ENCODE peak calls at places on chromosomes 6 and 20, in five cellular contexts. One of them, this sample, is unnamed.

GRCh38 chr6:31920803-31921202 is 6.7 kb upstream of the C2 start:
- DNase-seq in GM06990: no peak
- DNase-seq in HFF-Myc: no peak
- DNase-seq in HTR-8/SVneo: no peak
- DNase-seq in fibroblast of mammary gland: no peak
- DNase-seq in this sample: no peak

GRCh38 chr6:133128191-133128590 is 113.0 kb upstream of the EYA4 start:
- DNase-seq in GM06990: no peak
- DNase-seq in HFF-Myc: no peak
- DNase-seq in HTR-8/SVneo: no peak
- DNase-seq in fibroblast of mammary gland: peak
- DNase-seq in this sample: no peak

GRCh38 chr20:9054176-9054575 is 14.7 kb upstream of the PLCB4 start:
- DNase-seq in GM06990: no peak
- DNase-seq in HFF-Myc: no peak
- DNase-seq in HTR-8/SVneo: no peak
- DNase-seq in fibroblast of mammary gland: peak
- DNase-seq in this sample: no peak

GRCh38 chr6:39059496-39060310 is 11.1 kb downstream of the GLP1R start:
- DNase-seq in GM06990: no peak
- DNase-seq in HFF-Myc: no peak
- DNase-seq in HTR-8/SVneo: no peak
- DNase-seq in fibroblast of mammary gland: peak
- DNase-seq in this sample: no peak

GRCh38 chr6:98292812-98293211 is 541.6 kb upstream of the POU3F2 start:
- DNase-seq in GM06990: no peak
- DNase-seq in HFF-Myc: no peak
- DNase-seq in HTR-8/SVneo: no peak
- DNase-seq in fibroblast of mammary gland: no peak
- DNase-seq in this sample: no peak

GRCh38 chr20:3409417-3409816 is 1.9 kb upstream of the DNAAF9 start:
- DNase-seq in GM06990: no peak
- DNase-seq in HFF-Myc: no peak
- DNase-seq in HTR-8/SVneo: no peak
- DNase-seq in fibroblast of mammary gland: no peak
- DNase-seq in this sample: no peak

GRCh38 chr20:25247100-25247665 is 702 bp upstream of the PYGB start:
- DNase-seq in GM06990: no peak
- DNase-seq in HFF-Myc: no peak
- DNase-seq in HTR-8/SVneo: peak
- DNase-seq in fibroblast of mammary gland: peak
- DNase-seq in this sample: no peak

GRCh38 chr20:38084425-38084951 is 50.9 kb downstream of the RPRD1B start:
- DNase-seq in GM06990: no peak
- DNase-seq in HFF-Myc: peak
- DNase-seq in HTR-8/SVneo: peak
- DNase-seq in fibroblast of mammary gland: no peak
- DNase-seq in this sample: no peak

GRCh38 chr20:47043076-47043475 is 148.4 kb downstream of the EYA2 start:
- DNase-seq in GM06990: no peak
- DNase-seq in HFF-Myc: no peak
- DNase-seq in HTR-8/SVneo: no peak
- DNase-seq in fibroblast of mammary gland: no peak
- DNase-seq in this sample: no peak

GRCh38 chr6:96499781-96500180 is 21.8 kb upstream of the UFL1 start:
- DNase-seq in GM06990: no peak
- DNase-seq in HFF-Myc: no peak
- DNase-seq in HTR-8/SVneo: no peak
- DNase-seq in fibroblast of mammary gland: no peak
- DNase-seq in this sample: peak

GRCh38 chr20:63060057-63060991 is 53.6 kb upstream of the BHLHE23 start:
- DNase-seq in GM06990: no peak
- DNase-seq in HFF-Myc: no peak
- DNase-seq in HTR-8/SVneo: peak
- DNase-seq in fibroblast of mammary gland: peak
- DNase-seq in this sample: no peak

GRCh38 chr6:166619912-166620311 is 7.1 kb downstream of the RPS6KA2 start:
- DNase-seq in GM06990: no peak
- DNase-seq in HFF-Myc: peak
- DNase-seq in HTR-8/SVneo: peak
- DNase-seq in fibroblast of mammary gland: peak
- DNase-seq in this sample: no peak

GRCh38 chr20:13552061-13552460 is 86.7 kb downstream of the TASP1 start:
- DNase-seq in GM06990: no peak
- DNase-seq in HFF-Myc: no peak
- DNase-seq in HTR-8/SVneo: no peak
- DNase-seq in fibroblast of mammary gland: peak
- DNase-seq in this sample: no peak

GRCh38 chr6:84426002-84426705 is 198.7 kb upstream of the CEP162 start:
- DNase-seq in GM06990: no peak
- DNase-seq in HFF-Myc: no peak
- DNase-seq in HTR-8/SVneo: no peak
- DNase-seq in fibroblast of mammary gland: no peak
- DNase-seq in this sample: no peak

GRCh38 chr6:154938245-154938583 is 56.9 kb upstream of the TIAM2 start:
- DNase-seq in GM06990: no peak
- DNase-seq in HFF-Myc: no peak
- DNase-seq in HTR-8/SVneo: no peak
- DNase-seq in fibroblast of mammary gland: no peak
- DNase-seq in this sample: no peak

GRCh38 chr6:80197474-80197873 is 91.0 kb downstream of the BCKDHB start:
- DNase-seq in GM06990: no peak
- DNase-seq in HFF-Myc: peak
- DNase-seq in HTR-8/SVneo: no peak
- DNase-seq in fibroblast of mammary gland: peak
- DNase-seq in this sample: no peak

GRCh38 chr6:13695217-13695616 is 16.4 kb downstream of the RANBP9 start:
- DNase-seq in GM06990: no peak
- DNase-seq in HFF-Myc: no peak
- DNase-seq in HTR-8/SVneo: no peak
- DNase-seq in fibroblast of mammary gland: no peak
- DNase-seq in this sample: no peak

GRCh38 chr6:32152414-32153251 is 894 bp upstream of the PRRT1 start:
- DNase-seq in GM06990: no peak
- DNase-seq in HFF-Myc: no peak
- DNase-seq in HTR-8/SVneo: no peak
- DNase-seq in fibroblast of mammary gland: peak
- DNase-seq in this sample: no peak

GRCh38 chr6:77834591-77834996 is 181.8 kb downstream of the MEI4 start:
- DNase-seq in GM06990: no peak
- DNase-seq in HFF-Myc: no peak
- DNase-seq in HTR-8/SVneo: no peak
- DNase-seq in fibroblast of mammary gland: no peak
- DNase-seq in this sample: no peak

GRCh38 chr6:104252276-104252675 is 607.4 kb downstream of the HACE1 start:
- DNase-seq in GM06990: no peak
- DNase-seq in HFF-Myc: no peak
- DNase-seq in HTR-8/SVneo: peak
- DNase-seq in fibroblast of mammary gland: no peak
- DNase-seq in this sample: no peak

GRCh38 chr20:42483694-42484303 is 705.9 kb downstream of the PTPRT start:
- DNase-seq in GM06990: no peak
- DNase-seq in HFF-Myc: no peak
- DNase-seq in HTR-8/SVneo: no peak
- DNase-seq in fibroblast of mammary gland: no peak
- DNase-seq in this sample: no peak

GRCh38 chr6:56637640-56638039 is 5.0 kb downstream of the DST start:
- DNase-seq in GM06990: peak
- DNase-seq in HFF-Myc: peak
- DNase-seq in HTR-8/SVneo: peak
- DNase-seq in fibroblast of mammary gland: peak
- DNase-seq in this sample: no peak

GRCh38 chr6:42523158-42523814 is 40.5 kb upstream of the UBR2 start:
- DNase-seq in GM06990: no peak
- DNase-seq in HFF-Myc: no peak
- DNase-seq in HTR-8/SVneo: no peak
- DNase-seq in fibroblast of mammary gland: peak
- DNase-seq in this sample: no peak

GRCh38 chr6:16473184-16473907 is 235.0 kb downstream of the GMPR start:
- DNase-seq in GM06990: peak
- DNase-seq in HFF-Myc: no peak
- DNase-seq in HTR-8/SVneo: no peak
- DNase-seq in fibroblast of mammary gland: no peak
- DNase-seq in this sample: peak

GRCh38 chr6:150987371-150987828 is 121.9 kb downstream of the MTHFD1L start:
- DNase-seq in GM06990: peak
- DNase-seq in HFF-Myc: no peak
- DNase-seq in HTR-8/SVneo: no peak
- DNase-seq in fibroblast of mammary gland: no peak
- DNase-seq in this sample: peak

GRCh38 chr6:142014515-142014914 is 118.2 kb upstream of the GJE1 start:
- DNase-seq in GM06990: no peak
- DNase-seq in HFF-Myc: peak
- DNase-seq in HTR-8/SVneo: peak
- DNase-seq in fibroblast of mammary gland: peak
- DNase-seq in this sample: no peak

GRCh38 chr6:150418825-150419594 is 50.2 kb downstream of the IYD start:
- DNase-seq in GM06990: peak
- DNase-seq in HFF-Myc: peak
- DNase-seq in HTR-8/SVneo: peak
- DNase-seq in fibroblast of mammary gland: peak
- DNase-seq in this sample: peak

This sample was measured in stimulated activated CD4-positive, alpha-beta T cell treated with anti-CD3 and anti-CD28 coated beads, Interleukin-4, amount 100 ng/mL, for 24 hours.